ENCODE peak calls at places on chromosomes 7 and 10, in eight cellular contexts. T, P, Z, N, J, I, R and U are unnamed samples.

GRCh38 chr7:11743016-11743415 is 89.0 kb downstream of the THSD7A start:
- DNase-seq in P (no peak), I (no peak), Z (no peak), N (no peak), J (no peak), R (no peak), T (no peak), U (no peak)

GRCh38 chr10:24944512-24945255 is 7.7 kb downstream of the PRTFDC1 start:
- DNase-seq in P (no peak), T (peak), I (no peak), N (no peak), Z (no peak), R (peak), J (no peak), U (no peak)

GRCh38 chr7:927031-927671 is 27.3 kb downstream of the ADAP1 start:
- DNase-seq in R (no peak), Z (no peak), T (peak), J (no peak), N (no peak), I (no peak), P (no peak), U (peak)

GRCh38 chr10:112491144-112491543 is 44.1 kb downstream of the VTI1A start:
- DNase-seq in N (no peak), Z (no peak), T (no peak), I (no peak), P (no peak), R (peak), J (no peak), U (no peak)

GRCh38 chr10:14740684-14741247 is 33.9 kb downstream of the FAM107B start:
- DNase-seq in T (no peak), J (no peak), R (no peak), N (no peak), P (no peak), Z (no peak), I (peak), U (no peak)

GRCh38 chr7:143882611-143883078 is 19.3 kb downstream of the TCAF1 start:
- DNase-seq in N (peak), Z (peak), R (peak), I (peak), T (peak), P (no peak), J (peak), U (no peak)

GRCh38 chr10:13717936-13718772 is 131.4 kb downstream of the PRPF18 start:
- DNase-seq in T (peak), P (peak), Z (peak), R (peak), J (peak), I (no peak), N (no peak), U (no peak)

GRCh38 chr10:6558759-6559429 is 21.2 kb downstream of the PRKCQ start:
- DNase-seq in Z (no peak), T (no peak), R (no peak), I (no peak), P (no peak), N (no peak), J (no peak), U (no peak)

GRCh38 chr10:36266923-36267322 is 624.8 kb upstream of the FZD8 start:
- DNase-seq in T (no peak), Z (no peak), N (no peak), P (no peak), R (no peak), J (no peak), I (no peak), U (no peak)

GRCh38 chr10:67868132-67868531 is 16.3 kb upstream of the SIRT1 start:
- DNase-seq in N (no peak), I (no peak), T (no peak), P (no peak), R (no peak), J (no peak), Z (no peak), U (no peak)

GRCh38 chr7:94509879-94510581 is 421 bp downstream of the CASD1 start:
- DNase-seq in J (peak), N (peak), Z (peak), I (peak), T (peak), P (no peak), R (peak), U (peak)

GRCh38 chr10:65496541-65496940 is 1429.3 kb upstream of the LRRTM3 start:
- DNase-seq in T (no peak), I (no peak), N (no peak), P (no peak), R (no peak), Z (no peak), J (no peak), U (no peak)

GRCh38 chr10:116765549-116766162 is 23.3 kb upstream of the HSPA12A start:
- DNase-seq in I (no peak), R (no peak), N (no peak), P (no peak), T (peak), J (no peak), Z (no peak), U (no peak)

GRCh38 chr7:131235489-131236317 is 92.0 kb upstream of the MKLN1 start:
- DNase-seq in J (peak), N (no peak), R (peak), Z (no peak), P (peak), T (peak), I (no peak), U (peak)

GRCh38 chr7:94912085-94912484 is 4.7 kb downstream of the PPP1R9A start:
- DNase-seq in T (no peak), I (no peak), P (no peak), Z (no peak), N (peak), R (no peak), J (no peak), U (no peak)

GRCh38 chr7:117008849-117009531 is 55.7 kb downstream of the ST7 start:
- DNase-seq in N (no peak), T (no peak), R (peak), I (no peak), J (no peak), Z (no peak), P (no peak), U (no peak)

GRCh38 chr7:141700848-141701371 is 1.1 kb downstream of the DENND11 start:
- DNase-seq in I (no peak), T (peak), Z (no peak), J (no peak), R (no peak), N (no peak), P (no peak), U (no peak)

GRCh38 chr10:79266543-79267312 is 80.5 kb upstream of the PPIF start:
- DNase-seq in N (no peak), P (peak), T (peak), J (peak), I (peak), R (peak), Z (no peak), U (peak)

GRCh38 chr10:78299861-78300453 is 266.3 kb downstream of the RPS24 start:
- DNase-seq in T (no peak), J (no peak), I (no peak), Z (no peak), R (no peak), N (no peak), P (no peak), U (peak)

GRCh38 chr7:746074-747061 is 19.3 kb upstream of the PRKAR1B start:
- DNase-seq in Z (no peak), P (no peak), I (no peak), J (no peak), R (no peak), N (no peak), T (no peak), U (no peak)

GRCh38 chr10:125448596-125448995 is 234.4 kb downstream of the TEX36 start:
- DNase-seq in J (no peak), P (no peak), Z (no peak), R (peak), N (peak), I (no peak), T (peak), U (no peak)
- TF ChIP-seq CTCF in J (no peak), P (peak), Z (no peak), R (peak), N (peak), I (peak), T (peak), U (peak)

GRCh38 chr10:46546591-46547330 is 9.7 kb downstream of the GPRIN2 start:
- DNase-seq in R (no peak), P (no peak), Z (peak), T (peak), J (no peak), N (no peak), I (no peak), U (peak)

GRCh38 chr10:46547331-46547880 is 9.1 kb downstream of the GPRIN2 start:
- DNase-seq in T (no peak), N (no peak), J (no peak), R (no peak), Z (peak), P (no peak), I (no peak), U (peak)

GRCh38 chr10:46545861-46546590 is 10.4 kb downstream of the GPRIN2 start:
- DNase-seq in N (no peak), Z (peak), P (no peak), J (no peak), R (no peak), I (no peak), T (peak), U (peak)

GRCh38 chr10:46543379-46544014 is 13.0 kb downstream of the GPRIN2 start:
- DNase-seq in J (no peak), T (peak), I (no peak), R (no peak), P (no peak), Z (no peak), N (no peak), U (peak)

DNA sequence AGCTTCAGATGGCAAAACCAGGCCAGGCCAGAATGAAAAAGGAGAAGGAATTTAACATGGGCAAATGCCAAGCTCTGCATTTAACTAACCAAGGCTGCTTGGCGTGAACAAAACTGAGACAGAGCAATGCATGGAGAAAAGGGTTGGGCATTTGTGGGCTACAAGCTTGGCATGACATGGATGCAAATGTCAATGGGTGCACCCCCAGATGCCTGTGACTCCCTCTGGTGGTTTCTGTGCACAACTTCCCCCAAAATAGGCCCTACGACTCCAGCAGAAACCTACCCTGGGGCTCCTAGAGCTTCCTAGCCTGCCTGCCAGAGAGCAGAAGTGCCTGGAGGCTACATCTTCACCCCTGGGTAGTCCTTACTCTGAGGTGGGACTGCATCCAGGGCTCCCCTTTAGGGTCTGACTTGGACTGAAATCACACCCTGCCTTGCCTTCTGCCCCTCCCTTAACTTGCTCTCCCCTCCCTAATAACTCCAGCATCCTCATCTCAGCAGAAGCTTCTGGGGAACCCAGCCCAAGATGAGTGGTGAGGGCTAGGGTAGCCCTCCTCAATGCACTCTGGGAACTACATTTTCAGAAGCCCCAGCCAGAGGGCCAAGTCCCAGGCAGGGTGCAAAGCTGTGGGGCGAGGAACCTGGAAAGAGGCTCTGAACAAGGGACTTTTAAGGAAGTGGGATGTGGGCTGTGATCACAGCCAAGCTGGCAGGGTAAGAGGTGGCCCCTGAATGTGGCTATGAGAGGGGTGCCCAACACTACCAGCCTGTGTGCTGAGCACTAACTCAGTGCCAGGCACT is 11.3 kb downstream of the GPRIN2 start:
- DNase-seq in I (no peak), N (peak), P (no peak), J (no peak), Z (no peak), R (peak), T (peak), U (peak)
- TF ChIP-seq CTCF in I (no peak), N (peak), P (peak), J (no peak), Z (no peak), R (peak), T (peak), U (peak)

DNA sequence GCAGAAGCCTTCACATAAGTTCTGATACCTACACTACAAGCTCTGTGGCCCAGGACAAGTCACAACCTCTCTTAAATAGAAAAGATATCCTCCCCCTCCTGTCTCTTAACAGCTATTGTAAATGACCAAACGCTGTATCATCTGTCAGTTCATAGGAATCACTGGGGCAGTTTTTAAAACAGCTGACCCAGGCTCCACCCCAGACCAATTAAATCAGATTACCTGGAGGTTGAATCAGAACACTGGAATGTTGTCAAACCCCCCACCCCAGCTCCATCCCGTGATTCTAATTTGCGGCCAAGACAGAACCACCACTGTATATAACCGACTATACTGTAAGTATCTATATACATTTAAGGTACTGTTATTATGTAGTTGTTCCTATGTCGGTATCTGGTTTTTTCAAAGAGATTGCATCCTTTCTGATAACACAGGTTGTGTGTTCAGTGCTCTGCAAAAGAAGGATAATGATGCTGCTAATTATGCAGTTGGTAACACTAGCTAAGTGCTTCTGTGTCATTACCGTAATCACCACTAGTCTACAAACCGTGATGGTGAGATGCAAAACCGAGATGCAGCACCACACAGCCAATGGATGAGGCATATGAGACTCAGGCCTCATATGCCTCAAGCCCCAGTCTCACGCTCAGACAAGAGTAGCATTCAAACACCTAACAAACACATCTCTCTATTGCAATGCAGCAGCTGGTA is 47.4 kb downstream of the TNS3 start:
- DNase-seq in Z (no peak), J (no peak), P (no peak), R (no peak), N (peak), T (no peak), I (no peak), U (no peak)
- TF ChIP-seq CTCF in Z (no peak), J (no peak), P (peak), R (peak), N (peak), T (no peak), I (no peak), U (no peak)

DNA sequence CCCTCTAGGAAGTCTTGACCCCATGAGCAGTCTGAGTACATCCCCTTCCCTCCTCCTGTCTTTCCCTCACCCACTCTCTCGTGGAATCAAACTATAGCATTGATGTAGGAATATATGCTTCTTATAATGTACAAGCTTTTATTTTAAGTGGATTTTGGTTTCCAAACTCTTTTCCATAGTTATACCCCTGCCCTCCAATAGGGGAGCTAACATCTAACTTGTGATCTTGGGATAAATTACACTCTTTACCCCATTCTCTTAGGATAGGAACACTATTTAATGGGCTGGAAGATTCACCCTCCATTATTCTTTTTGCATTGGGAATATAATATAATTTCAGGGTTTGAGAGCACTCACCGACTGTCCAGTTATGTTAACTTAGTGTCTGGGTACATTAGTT is 465.9 kb downstream of the GATA3 start:
- DNase-seq in Z (no peak), I (no peak), R (no peak), N (no peak), P (no peak), T (no peak), J (no peak), U (no peak)
- TF ChIP-seq CTCF in Z (no peak), I (no peak), R (no peak), N (peak), P (no peak), T (no peak), J (no peak), U (no peak)